ENCODE peak calls at places on chromosomes 4 and X, in six cellular contexts. K, B, F, X, J and N are unnamed samples.

GRCh38 chr4:142509881-142510280 is 336.2 kb downstream of the INPP4B start:
- DNase-seq in J (no peak), K (no peak), F (no peak), X (no peak), B (no peak), N (peak; percentile 51)

GRCh38 chr4:94758141-94758699 is 465 bp downstream of the BMPR1B start:
- DNase-seq in F (no peak), J (peak; percentile 73), K (peak; percentile 73), B (no peak), X (no peak), N (peak; percentile 44)

GRCh38 chr4:114180481-114180880 is 201.0 kb upstream of the ARSJ start:
- DNase-seq in B (no peak), K (no peak), J (peak; percentile 69), X (peak; percentile 47), F (peak; percentile 41), N (peak; percentile 62)

GRCh38 chr4:38663021-38663800 is 788 bp upstream of the KLF3 start:
- DNase-seq in B (peak; percentile 19), F (peak; percentile 40), J (no peak), K (no peak), X (no peak), N (peak; percentile 52)

GRCh38 chrX:9135901-9136510 is 102.1 kb upstream of the FAM9B start:
- DNase-seq in B (no peak), K (no peak), F (no peak), X (no peak), J (peak; percentile 28), N (peak; percentile 0)

GRCh38 chr4:98151145-98151929 is 8.1 kb upstream of the STPG2 start:
- DNase-seq in F (no peak), B (no peak), J (no peak), X (no peak), K (no peak), N (no peak)

GRCh38 chrX:140099221-140099620 is 133.9 kb upstream of the CXorf66 start:
- DNase-seq in J (no peak), K (no peak), X (no peak), B (no peak), F (no peak), N (no peak)

GRCh38 chr4:131609039-131609438 is 1540.1 kb upstream of the PCDH10 start:
- DNase-seq in B (no peak), X (no peak), K (no peak), F (no peak), J (no peak), N (no peak)

GRCh38 chrX:17744896-17745523 is 7.7 kb downstream of the SCML1 start:
- DNase-seq in K (no peak), B (no peak), X (no peak), J (no peak), F (no peak), N (peak; percentile 14)

GRCh38 chr4:1766336-1767057 is 26.6 kb upstream of the FGFR3 start:
- DNase-seq in B (no peak), X (no peak), F (no peak), K (no peak), J (peak; percentile 56), N (no peak)

GRCh38 chr4:151983854-151984253 is 223.0 kb upstream of the GATB start:
- DNase-seq in K (no peak), J (no peak), F (no peak), X (no peak), B (no peak), N (no peak)

GRCh38 chr4:188178276-188178675 is 39.0 kb downstream of the TRIML1 start:
- DNase-seq in B (no peak), J (no peak), X (no peak), F (no peak), K (no peak), N (peak; percentile 75)

GRCh38 chrX:72715546-72715945 is 1.4 kb upstream of the PHKA1 start:
- DNase-seq in J (no peak), F (no peak), K (no peak), B (no peak), X (no peak), N (no peak)

GRCh38 chrX:72713130-72713529 is 976 bp downstream of the PHKA1 start:
- DNase-seq in K (no peak), B (no peak), X (no peak), F (no peak), J (no peak), N (peak; percentile 15)

GRCh38 chrX:72716766-72717165 is 2.7 kb upstream of the PHKA1 start:
- DNase-seq in X (no peak), J (no peak), F (no peak), B (no peak), K (no peak), N (peak; percentile 8)

GRCh38 chrX:72712094-72712755 is 1.9 kb downstream of the PHKA1 start:
- DNase-seq in J (no peak), B (no peak), F (no peak), K (no peak), X (no peak), N (no peak)

GRCh38 chrX:72714471-72714916 is 388 bp upstream of the PHKA1 start:
- DNase-seq in J (peak; percentile 37), B (no peak), K (peak; percentile 93), X (peak; percentile 7), F (peak; percentile 29), N (peak; percentile 53)
- TF ChIP-seq CTCF in J (no peak), B (no peak), K (no peak), X (no peak), F (no peak), N (peak; percentile 13)

GRCh38 chr4:25857403-25857802 is 5.4 kb downstream of the SEL1L3 start:
- DNase-seq in K (no peak), X (no peak), F (no peak), J (no peak), B (no peak), N (no peak)
- TF ChIP-seq CTCF in K (no peak), X (peak; percentile 31), F (no peak), J (peak; percentile 50), B (no peak), N (no peak)

GRCh38 chr4:123573866-123574508 is 177.4 kb downstream of the SPRY1 start:
- DNase-seq in X (no peak), B (no peak), K (no peak), J (no peak), F (no peak), N (no peak)

GRCh38 chr4:123578276-123579014 is 181.8 kb downstream of the SPRY1 start:
- DNase-seq in J (no peak), X (no peak), K (no peak), F (no peak), B (no peak), N (no peak)

GRCh38 chr4:123579961-123580360 is 183.4 kb downstream of the SPRY1 start:
- DNase-seq in X (no peak), B (no peak), J (no peak), K (no peak), F (no peak), N (no peak)

GRCh38 chr4:123580981-123581664 is 184.5 kb downstream of the SPRY1 start:
- DNase-seq in J (peak; percentile 13), X (peak; percentile 6), F (no peak), K (no peak), B (no peak), N (no peak)

DNA sequence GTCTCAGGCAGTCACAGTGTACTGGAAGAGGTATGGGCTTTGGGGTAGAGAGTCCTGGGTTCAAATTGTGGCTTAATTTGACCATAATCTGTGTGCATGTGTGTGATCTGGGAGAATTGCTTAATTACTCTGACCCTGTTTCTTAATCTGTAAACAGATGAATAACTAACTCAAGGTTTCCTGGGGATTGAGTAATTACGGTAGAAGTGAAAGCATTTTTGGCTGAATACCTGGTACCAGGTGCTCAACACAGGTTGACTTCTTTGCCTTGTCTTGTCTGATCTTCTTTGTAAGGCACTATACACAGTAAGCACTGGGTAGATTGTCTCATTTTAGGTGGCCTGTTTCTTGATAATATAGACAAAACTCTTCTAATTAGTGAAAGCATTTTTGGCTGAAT is 180.9 kb downstream of the SPRY1 start:
- DNase-seq in F (no peak), J (no peak), X (no peak), K (no peak), B (no peak), N (peak; percentile 56)
- TF ChIP-seq CTCF in F (no peak), J (no peak), X (no peak), K (no peak), B (no peak), N (no peak)

GRCh38 chrX:110049096-110049495 is 46.2 kb downstream of the TMEM164 start:
- DNase-seq in X (no peak), B (no peak), F (no peak), K (no peak), J (no peak), N (no peak)

GRCh38 chrX:110044531-110045249 is 41.8 kb downstream of the TMEM164 start:
- DNase-seq in B (no peak), F (no peak), J (peak; percentile 61), K (no peak), X (no peak), N (no peak)

GRCh38 chrX:110045421-110045820 is 42.5 kb downstream of the TMEM164 start:
- DNase-seq in F (no peak), X (no peak), J (peak; percentile 78), B (no peak), K (no peak), N (no peak)

GRCh38 chrX:110046971-110047370 is 44.1 kb downstream of the TMEM164 start:
- DNase-seq in J (no peak), X (no peak), B (no peak), K (no peak), F (no peak), N (no peak)

GRCh38 chrX:110045988-110046387 is 43.1 kb downstream of the TMEM164 start:
- DNase-seq in K (no peak), J (no peak), X (no peak), B (no peak), F (no peak), N (no peak)
- TF ChIP-seq CTCF in K (no peak), J (peak; percentile 28), X (no peak), B (no peak), F (no peak), N (peak; percentile 4)

GRCh38 chr4:130361616-130362015 is 1265.7 kb downstream of the C4orf33 start:
- DNase-seq in F (no peak), B (no peak), J (no peak), X (no peak), K (no peak), N (no peak)

GRCh38 chr4:130356873-130357272 is 1260.9 kb downstream of the C4orf33 start:
- DNase-seq in X (no peak), K (no peak), F (no peak), B (no peak), J (no peak), N (no peak)

DNA sequence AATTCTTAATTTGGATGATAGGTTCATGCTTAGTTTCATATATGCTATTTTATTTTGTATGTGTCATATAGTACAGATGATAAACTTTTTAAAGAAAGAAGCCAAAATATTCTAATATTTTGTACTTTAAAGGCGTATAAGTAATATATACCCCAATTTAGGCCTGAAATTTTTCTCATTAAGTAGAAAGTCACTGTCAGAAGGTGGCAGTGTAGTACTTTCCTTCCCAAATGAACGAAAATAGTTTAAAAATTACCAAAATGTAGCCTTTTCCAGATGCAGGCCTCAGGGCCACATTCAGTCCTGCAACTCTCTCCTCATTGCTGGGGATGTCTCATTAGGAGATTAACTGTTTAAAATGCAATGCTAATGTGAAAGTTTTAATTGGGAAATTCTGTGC is 1263.6 kb downstream of the C4orf33 start:
- DNase-seq in F (no peak), X (peak; percentile 6), J (no peak), B (no peak), K (no peak), N (peak; percentile 13)
- TF ChIP-seq CTCF in F (no peak), X (peak; percentile 51), J (peak; percentile 7), B (peak; percentile 41), K (no peak), N (no peak)